ENCODE peak calls at places on chromosomes 12 and 14, in seven cellular contexts. Z, E, J, F, S, L and W are unnamed samples.

GRCh38 chr14:103257211-103257962 is 76.7 kb upstream of the EIF5 start:
- DNase-seq in Z (no peak), E (no peak), J (no peak), F (no peak), S (no peak), L (peak; percentile 82), W (peak; percentile 44)

GRCh38 chr14:45658226-45658916 is 405.4 kb upstream of the MIS18BP1 start:
- DNase-seq in Z (no peak), E (no peak), J (no peak), F (no peak), S (no peak), L (no peak), W (no peak)

GRCh38 chr12:82299617-82300016 is 58.6 kb downstream of the CCDC59 start:
- DNase-seq in Z (no peak), E (no peak), J (no peak), F (no peak), S (no peak), L (no peak), W (no peak)

GRCh38 chr12:106883421-106883820 is 72.3 kb upstream of the TMEM263 start:
- DNase-seq in Z (no peak), E (no peak), J (no peak), F (no peak), S (no peak), L (peak; percentile 20), W (no peak)

GRCh38 chr12:126747530-126748149 is 1519.3 kb upstream of the TMEM132C start:
- DNase-seq in Z (no peak), E (no peak), J (peak; percentile 47), F (no peak), S (peak; percentile 47), L (no peak), W (peak; percentile 76)

GRCh38 chr12:132806857-132807256 is 21.8 kb downstream of the GOLGA3 start:
- DNase-seq in Z (no peak), E (no peak), J (no peak), F (no peak), S (no peak), L (no peak), W (no peak)

GRCh38 chr12:76571256-76571655 is 11.7 kb upstream of the OSBPL8 start:
- DNase-seq in Z (no peak), E (no peak), J (no peak), F (no peak), S (no peak), L (no peak), W (no peak)

GRCh38 chr14:43119672-43120071 is 1387.4 kb downstream of the FSCB start:
- DNase-seq in Z (no peak), E (no peak), J (no peak), F (no peak), S (no peak), L (no peak), W (no peak)

GRCh38 chr12:109771746-109772621 is 58.4 kb downstream of the FAM222A start:
- DNase-seq in Z (peak; percentile 34), E (no peak), J (no peak), F (no peak), S (no peak), L (no peak), W (no peak)

GRCh38 chr12:91562476-91562875 is 379.9 kb upstream of the DCN start:
- DNase-seq in Z (no peak), E (no peak), J (peak; percentile 26), F (no peak), S (no peak), L (no peak), W (no peak)

GRCh38 chr12:110639336-110640178 is 25.6 kb downstream of the TCTN1 start:
- DNase-seq in Z (no peak), E (no peak), J (no peak), F (no peak), S (no peak), L (peak; percentile 62), W (peak; percentile 31)

GRCh38 chr12:127770123-127770522 is 496.8 kb upstream of the TMEM132C start:
- DNase-seq in Z (no peak), E (no peak), J (peak; percentile 23), F (no peak), S (no peak), L (no peak), W (no peak)

GRCh38 chr12:22598141-22598762 is 26.7 kb upstream of the ETNK1 start:
- DNase-seq in Z (no peak), E (no peak), J (no peak), F (no peak), S (no peak), L (no peak), W (no peak)

GRCh38 chr12:22600226-22600625 is 24.7 kb upstream of the ETNK1 start:
- DNase-seq in Z (no peak), E (no peak), J (no peak), F (no peak), S (no peak), L (no peak), W (no peak)

DNA sequence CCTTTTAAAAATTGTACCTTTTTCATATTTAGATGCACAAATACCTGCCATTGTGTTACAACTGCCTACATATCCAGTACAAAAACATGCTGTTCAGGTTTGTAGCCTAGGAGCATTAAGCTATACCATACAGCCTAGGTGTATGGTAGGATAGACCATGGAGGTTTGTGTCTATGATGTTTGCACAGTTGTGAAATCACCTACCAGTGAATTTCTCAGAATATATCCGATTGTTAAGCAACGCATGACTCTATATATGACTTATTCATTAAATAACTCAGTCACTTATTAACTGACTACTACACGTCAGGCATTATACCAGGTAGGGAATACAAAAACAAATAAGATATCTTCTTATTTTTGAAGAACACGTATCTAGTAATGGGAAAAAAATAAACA is 26.2 kb upstream of the ETNK1 start:
- DNase-seq in Z (no peak), E (no peak), J (no peak), F (no peak), S (no peak), L (no peak), W (no peak)
- H3K27ac ChIP-seq in Z (no peak overlapping the region), E (no peak overlapping the region), J (no peak overlapping the region), F (no peak overlapping the region), S (no peak overlapping the region), L (no peak overlapping the region), W (no peak overlapping the region)

GRCh38 chr12:48770756-48771155 is 18.1 kb downstream of the ADCY6 start:
- DNase-seq in Z (no peak), E (no peak), J (no peak), F (no peak), S (no peak), L (no peak), W (no peak)

GRCh38 chr12:48775991-48776649 is 12.8 kb downstream of the ADCY6 start:
- DNase-seq in Z (no peak), E (no peak), J (no peak), F (no peak), S (no peak), L (no peak), W (no peak)

GRCh38 chr12:48771588-48772112 is 17.2 kb downstream of the ADCY6 start:
- DNase-seq in Z (no peak), E (no peak), J (no peak), F (no peak), S (no peak), L (no peak), W (no peak)

GRCh38 chr12:48775299-48775698 is 13.6 kb downstream of the ADCY6 start:
- DNase-seq in Z (no peak), E (no peak), J (no peak), F (no peak), S (no peak), L (no peak), W (no peak)

DNA sequence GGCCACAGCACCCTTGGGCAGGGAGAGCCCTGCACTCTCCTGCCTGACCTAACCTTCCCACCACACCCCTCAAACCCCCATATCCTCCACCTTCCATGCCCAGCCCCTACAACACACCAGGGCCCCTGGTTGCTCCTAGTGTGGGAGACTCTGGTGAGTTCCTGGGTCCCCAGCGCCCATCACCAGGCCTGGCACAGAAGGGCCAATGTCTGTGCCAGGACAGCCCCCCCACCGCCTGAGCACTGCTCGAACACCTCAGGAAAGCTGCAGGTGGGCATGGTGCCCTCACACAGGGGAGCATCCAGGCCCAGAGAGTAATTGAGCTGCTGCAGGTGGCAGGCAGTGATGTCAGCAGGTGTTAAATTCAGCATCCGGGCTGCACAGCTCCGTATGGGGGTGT is 15.2 kb downstream of the ADCY6 start:
- DNase-seq in Z (no peak), E (no peak), J (no peak), F (no peak), S (no peak), L (no peak), W (no peak)
- TF ChIP-seq CTCF in Z (no peak), E (no peak), J (no peak), F (no peak), S (no peak), L (no peak), W (no peak)

GRCh38 chr14:93185333-93185688 is 194 bp downstream of the LYSET start:
- DNase-seq in Z (no peak), E (no peak), J (no peak), F (no peak), S (no peak), L (no peak), W (no peak)

GRCh38 chr14:93183596-93184317 is 940 bp downstream of the MOAP1 start:
- DNase-seq in Z (no peak), E (no peak), J (peak; percentile 32), F (no peak), S (no peak), L (no peak), W (no peak)

GRCh38 chr14:93184391-93185332 is at the start of the genes LYSET and MOAP1:
- DNase-seq in Z (peak; percentile 87), E (peak; percentile 93), J (peak; percentile 91), F (peak; percentile 83), S (peak; percentile 89), L (peak; percentile 86), W (peak; percentile 93)

GRCh38 chr14:93186461-93186860 is 1.3 kb downstream of the LYSET start:
- DNase-seq in Z (no peak), E (no peak), J (no peak), F (no peak), S (no peak), L (no peak), W (peak; percentile 25)

GRCh38 chr14:93186961-93187360 is 1.8 kb downstream of the LYSET start:
- DNase-seq in Z (no peak), E (no peak), J (no peak), F (no peak), S (no peak), L (no peak), W (no peak)
- H3K27ac ChIP-seq in Z (no peak overlapping the region), E (no peak overlapping the region), J (no peak overlapping the region), F (no peak overlapping the region), S (no peak overlapping the region), L (no peak overlapping the region), W (peak overlapping the region; percentile 45)

GRCh38 chr14:22836301-22837058 is at the start of gene MMP14:
- DNase-seq in Z (peak; percentile 86), E (no peak), J (no peak), F (peak; percentile 85), S (peak; percentile 69), L (peak; percentile 86), W (peak; percentile 83)
- TF ChIP-seq CTCF in Z (peak; percentile 41), E (no peak), J (no peak), F (peak; percentile 74), S (no peak), L (no peak), W (peak; percentile 38)